ENCODE peak calls at places on chromosomes 4 and X, in seven cellular contexts. U is COLO829; Y is AG08396; X is fibroblast of mammary gland; F is stimulated activated CD4-positive, alpha-beta T cell treated with anti-CD3 and anti-CD28 coated beads, Interleukin-12 subunit alpha, Interleukin-12 subunit beta, amount 100 ng/mL, for 4 hours; L is GM18507; V is iPS DF 19.7. B is an unnamed sample.

GRCh38 chr4:143329985-143330384 is 6.7 kb upstream of the GAB1 start:
- DNase-seq in L (no peak), X (no peak), Y (no peak), U (no peak), F (no peak), V (no peak), B (no peak)

GRCh38 chr4:10667651-10668341 is 16.8 kb downstream of the CLNK start:
- DNase-seq in X (no peak), F (no peak), U (no peak), V (no peak), L (no peak), Y (no peak), B (no peak)

GRCh38 chr4:114312349-114312748 is 286.3 kb upstream of the UGT8 start:
- DNase-seq in F (no peak), L (no peak), Y (no peak), U (no peak), V (no peak), X (no peak), B (no peak)

GRCh38 chr4:40157444-40157843 is 39.4 kb upstream of the RHOH start:
- DNase-seq in Y (no peak), L (no peak), V (no peak), F (no peak), X (no peak), U (no peak), B (no peak)

GRCh38 chr4:122548886-122549630 is 71.8 kb downstream of the IL21 start:
- DNase-seq in F (no peak), X (no peak), L (no peak), Y (no peak), U (no peak), V (no peak), B (no peak)

GRCh38 chr4:147361726-147362125 is 119.2 kb upstream of the EDNRA start:
- DNase-seq in F (no peak), X (peak), L (no peak), U (peak), V (no peak), Y (peak), B (no peak)

GRCh38 chr4:72945719-72946336 is 123.7 kb downstream of the COX18 start:
- DNase-seq in L (no peak), Y (no peak), X (no peak), V (no peak), U (no peak), F (no peak), B (no peak)

GRCh38 chrX:15567886-15568616 is 32.7 kb downstream of the ACE2 start:
- DNase-seq in U (peak), L (no peak), X (no peak), V (no peak), Y (no peak), F (no peak), B (no peak)

GRCh38 chr4:77821775-77822174 is 2.6 kb upstream of the CNOT6L start:
- DNase-seq in V (no peak), L (no peak), Y (no peak), U (no peak), F (peak), X (no peak), B (no peak)

GRCh38 chrX:95764972-95765451 is 919.6 kb upstream of the DIAPH2 start:
- DNase-seq in L (no peak), Y (peak), F (no peak), V (peak), X (peak), U (peak), B (no peak)